ENCODE peak calls at places on chromosomes 13 and 19, in five cellular contexts. W, V, J, N and S are unnamed samples.

GRCh38 chr19:55451522-55452380 is 8.7 kb upstream of the SHISA7 start:
- DNase-seq in W (no peak), V (no peak), J (no peak), N (no peak), S (no peak)

GRCh38 chr13:48749699-48750473 is 96.2 kb downstream of the CYSLTR2 start:
- DNase-seq in W (peak; percentile 57), V (peak; percentile 62), J (peak; percentile 88), N (peak; percentile 92), S (peak; percentile 93)

GRCh38 chr19:45471866-45472556 is 4.2 kb downstream of the FOSB start:
- DNase-seq in W (no peak), V (no peak), J (no peak), N (no peak), S (no peak)

GRCh38 chr13:111171629-111172028 is 56.5 kb downstream of the ARHGEF7 start:
- DNase-seq in W (no peak), V (no peak), J (no peak), N (no peak), S (no peak)

GRCh38 chr19:39140594-39140993 is 15.0 kb downstream of the PAK4 start:
- DNase-seq in W (no peak), V (no peak), J (no peak), N (no peak), S (no peak)

GRCh38 chr13:30561506-30561905 is 56.2 kb upstream of the USPL1 start:
- DNase-seq in W (no peak), V (no peak), J (no peak), N (no peak), S (no peak)

GRCh38 chr19:18159810-18160209 is 6.8 kb downstream of the PIK3R2 start:
- DNase-seq in W (no peak), V (no peak), J (no peak), N (no peak), S (no peak)

GRCh38 chr13:110258876-110259631 is 47.9 kb downstream of the COL4A1 start:
- DNase-seq in W (no peak), V (no peak), J (no peak), N (no peak), S (no peak)

GRCh38 chr19:16849168-16849567 is 20.0 kb downstream of the SIN3B start:
- DNase-seq in W (no peak), V (no peak), J (no peak), N (no peak), S (no peak)

GRCh38 chr13:27182844-27183497 is 11.4 kb upstream of the USP12 start:
- DNase-seq in W (no peak), V (peak; percentile 43), J (no peak), N (peak; percentile 46), S (no peak)

GRCh38 chr19:16325161-16325527 is 518 bp downstream of the KLF2 start:
- DNase-seq in W (no peak), V (no peak), J (no peak), N (no peak), S (peak; percentile 53)

GRCh38 chr13:112066624-112067004 is 335 bp upstream of the SOX1 start:
- DNase-seq in W (no peak), V (no peak), J (no peak), N (no peak), S (peak; percentile 77)

GRCh38 chr13:110018009-110018408 is 231.6 kb upstream of the IRS2 start:
- DNase-seq in W (no peak), V (no peak), J (no peak), N (no peak), S (no peak)

GRCh38 chr19:47729468-47729798 is 15.9 kb upstream of the NOP53 start:
- DNase-seq in W (no peak), V (peak; percentile 63), J (peak; percentile 61), N (no peak), S (peak; percentile 54)

GRCh38 chr19:47469719-47470118 is 2.0 kb downstream of the SLC8A2 start:
- DNase-seq in W (no peak), V (no peak), J (no peak), N (no peak), S (no peak)

GRCh38 chr19:5955638-5955935 is 22.4 kb downstream of the RANBP3 start:
- DNase-seq in W (no peak), V (no peak), J (no peak), N (peak; percentile 21), S (no peak)

GRCh38 chr19:35959968-35960320 is 23.8 kb downstream of the LRFN3 start:
- DNase-seq in W (no peak), V (no peak), J (no peak), N (no peak), S (no peak)

GRCh38 chr19:29216021-29216420 is 3.1 kb upstream of the UQCRFS1 start:
- DNase-seq in W (no peak), V (no peak), J (no peak), N (no peak), S (no peak)

GRCh38 chr19:47696635-47697034 is 16.6 kb upstream of the EHD2 start:
- DNase-seq in W (no peak), V (no peak), J (no peak), N (no peak), S (no peak)

GRCh38 chr13:99307648-99308339 is 595 bp upstream of the GPR183 start:
- DNase-seq in W (no peak), V (no peak), J (no peak), N (no peak), S (peak; percentile 86)

GRCh38 chr13:25489238-25489637 is 117.5 kb downstream of the ATP8A2 start:
- DNase-seq in W (no peak), V (no peak), J (no peak), N (no peak), S (no peak)

GRCh38 chr13:94849254-94849653 is 136.9 kb upstream of the SOX21 start:
- DNase-seq in W (no peak), V (no peak), J (no peak), N (no peak), S (no peak)

GRCh38 chr13:39616087-39616694 is 13.2 kb upstream of the LHFPL6 start:
- DNase-seq in W (no peak), V (no peak), J (peak; percentile 58), N (no peak), S (peak; percentile 50)

GRCh38 chr13:33341861-33342452 is 56.4 kb upstream of the STARD13 start:
- DNase-seq in W (no peak), V (no peak), J (no peak), N (no peak), S (no peak)

GRCh38 chr19:15488489-15489226 is 9.4 kb upstream of the PGLYRP2 start:
- DNase-seq in W (no peak), V (no peak), J (no peak), N (no peak), S (no peak)

GRCh38 chr13:77737583-77738200 is 40.2 kb downstream of the SLAIN1 start:
- DNase-seq in W (no peak), V (no peak), J (no peak), N (no peak), S (peak; percentile 7)

GRCh38 chr13:95067303-95067702 is 233.9 kb downstream of the ABCC4 start:
- DNase-seq in W (no peak), V (no peak), J (no peak), N (no peak), S (no peak)

GRCh38 chr19:8208119-8208709 is 956 bp upstream of the CERS4 start:
- DNase-seq in W (no peak), V (peak; percentile 60), J (no peak), N (no peak), S (no peak)

GRCh38 chr13:20711301-20712044 is 8.0 kb downstream of the IL17D start:
- DNase-seq in W (no peak), V (no peak), J (no peak), N (no peak), S (peak; percentile 49)

GRCh38 chr19:44867578-44867977 is 21.5 kb downstream of the NECTIN2 start:
- DNase-seq in W (no peak), V (no peak), J (no peak), N (no peak), S (no peak)

GRCh38 chr13:32107474-32107873 is 75.9 kb downstream of the FRY start:
- DNase-seq in W (no peak), V (peak; percentile 34), J (no peak), N (no peak), S (no peak)

GRCh38 chr13:100984349-100984748 is 309.8 kb upstream of the TMTC4 start:
- DNase-seq in W (no peak), V (no peak), J (no peak), N (no peak), S (no peak)

GRCh38 chr13:87677334-87678234 is 6.4 kb downstream of the SLITRK5 start:
- DNase-seq in W (no peak), V (no peak), J (no peak), N (no peak), S (peak; percentile 13)

GRCh38 chr13:73228546-73228945 is 169.7 kb downstream of the KLF5 start:
- DNase-seq in W (no peak), V (no peak), J (no peak), N (no peak), S (peak; percentile 42)
- TF ChIP-seq CTCF in W (no peak), V (no peak), J (peak; percentile 4), N (peak; percentile 30), S (no peak)

DNA sequence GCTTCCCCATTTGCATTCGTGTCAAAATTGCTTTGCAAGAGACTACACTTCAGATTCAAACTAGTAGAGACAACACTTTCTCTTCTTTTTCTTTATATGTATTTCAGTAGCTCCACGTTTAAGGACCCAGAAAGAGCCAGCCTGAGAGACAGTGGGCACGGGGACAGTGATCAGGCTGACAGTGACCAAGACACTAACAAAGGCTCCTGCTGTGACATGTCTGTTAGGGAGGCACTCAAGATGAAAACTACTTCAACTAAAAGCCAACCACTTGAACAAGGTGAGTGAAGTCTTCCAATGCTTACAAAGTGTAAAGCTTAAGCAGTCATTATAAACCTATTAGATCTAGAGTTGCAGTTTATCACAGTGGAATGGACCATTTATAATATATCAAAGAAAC is 35.0 kb downstream of the PCDH17 start:
- DNase-seq in W (no peak), V (no peak), J (no peak), N (no peak), S (no peak)
- TF ChIP-seq CTCF in W (no peak), V (no peak), J (no peak), N (no peak), S (no peak)

GRCh38 chr13:50026788-50027473 is 11.7 kb downstream of the KCNRG start:
- DNase-seq in W (no peak), V (no peak), J (no peak), N (no peak), S (no peak)

GRCh38 chr13:50030315-50030714 is 15.1 kb downstream of the KCNRG start:
- DNase-seq in W (no peak), V (no peak), J (no peak), N (no peak), S (no peak)

GRCh38 chr13:50025446-50025845 is 10.2 kb downstream of the KCNRG start:
- DNase-seq in W (no peak), V (no peak), J (no peak), N (no peak), S (no peak)
- TF ChIP-seq CTCF in W (no peak), V (no peak), J (no peak), N (no peak), S (no peak)

DNA sequence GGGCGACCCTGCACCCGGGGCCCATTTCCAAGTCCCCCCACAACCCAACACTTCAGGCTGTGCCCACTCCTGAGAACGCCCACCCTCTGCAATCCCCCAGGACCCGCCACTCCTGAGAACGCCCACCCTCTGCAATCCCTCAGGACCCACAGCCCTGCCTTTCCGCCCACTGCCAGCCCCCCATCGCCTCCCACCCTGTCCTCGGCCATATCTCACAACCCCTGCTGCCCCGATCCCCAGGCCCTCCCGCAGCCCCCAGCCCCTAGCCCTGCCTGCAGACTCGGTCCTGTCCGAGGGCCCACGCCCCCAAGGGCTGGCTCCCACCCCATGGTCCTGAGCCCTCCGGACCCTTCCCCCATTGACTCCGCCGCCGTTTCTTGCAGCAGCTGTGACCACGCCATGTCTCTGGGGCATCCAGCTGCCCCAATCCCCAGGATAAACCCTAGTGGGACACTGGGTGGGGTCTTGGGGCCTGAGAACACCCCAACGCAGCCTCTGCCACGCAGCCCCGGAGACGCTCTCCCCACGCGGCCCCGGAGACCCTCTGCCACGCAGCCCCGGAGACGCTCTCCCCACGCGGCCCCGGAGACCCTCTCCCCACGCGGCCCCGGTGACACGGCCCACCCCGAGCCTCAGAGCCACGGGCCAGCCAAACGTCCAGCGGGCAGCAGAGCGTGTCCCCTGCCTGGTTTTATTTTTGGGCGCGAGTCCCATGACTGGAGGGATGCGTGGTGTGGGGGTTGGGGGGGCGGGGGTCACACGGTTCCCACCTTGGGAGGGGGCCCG is 17.0 kb downstream of the SBNO2 start:
- DNase-seq in W (no peak), V (no peak), J (no peak), N (no peak), S (no peak)
- TF ChIP-seq CTCF in W (no peak), V (no peak), J (no peak), N (no peak), S (no peak)